ENCODE peak calls at places on chromosomes 1 and 21, in seven cellular contexts. P is stimulated activated CD4-positive, alpha-beta T cell treated with anti-CD3 and anti-CD28 coated beads, Interleukin-2, amount 100 ng/mL, for 24 hours; F is type B pancreatic cell; Z is fibroblast of villous mesenchyme; B is posterior cingulate gyrus; G is activated CD8-positive, alpha-beta memory T cell treated with anti-CD3 and anti-CD28 coated beads, Interleukin-2, amount 50 U/mL, for 48 hours; Y is NCI-H1105 treated with DMSO at 0.1 percent for 48 hours. I is an unnamed sample.

GRCh38 chr1:147622731-147623130 is 47.6 kb downstream of the ACP6 start:
- DNase-seq in P (no peak), F (no peak), Z (peak), B (no peak), G (no peak), Y (no peak), I (peak)

GRCh38 chr1:241857131-241857530 is 9.1 kb downstream of the EXO1 start:
- DNase-seq in P (no peak), F (no peak), Z (no peak), B (no peak), G (no peak), Y (no peak), I (peak)

GRCh38 chr1:22380024-22380785 is 71.4 kb upstream of the ZBTB40 start:
- DNase-seq in P (no peak), F (no peak), Z (no peak), B (no peak), G (no peak), Y (no peak), I (no peak)

GRCh38 chr1:65734976-65735375 is 57.7 kb upstream of the PDE4B start:
- DNase-seq in P (no peak), F (no peak), Z (no peak), B (no peak), G (no peak), Y (no peak), I (no peak)

GRCh38 chr21:42518216-42518615 is 4.6 kb downstream of the SLC37A1 start:
- DNase-seq in P (no peak), F (no peak), Z (peak), B (no peak), G (no peak), Y (no peak), I (peak)

GRCh38 chr1:44531785-44532566 is 126.9 kb downstream of the RNF220 start:
- DNase-seq in P (no peak), F (no peak), Z (peak), B (no peak), G (no peak), Y (no peak), I (peak)

GRCh38 chr1:107877092-107877491 is 87.9 kb downstream of the VAV3 start:
- DNase-seq in P (no peak), F (no peak), Z (peak), B (no peak), G (no peak), Y (peak), I (peak)

GRCh38 chr1:118396824-118397530 is 211.9 kb upstream of the SPAG17 start:
- DNase-seq in P (no peak), F (no peak), Z (no peak), B (no peak), G (no peak), Y (no peak), I (no peak)

GRCh38 chr1:211543003-211543402 is 36.0 kb downstream of the SLC30A1 start:
- DNase-seq in P (no peak), F (no peak), Z (no peak), B (no peak), G (no peak), Y (no peak), I (no peak)

GRCh38 chr21:43193088-43193650 is 24.4 kb downstream of the CRYAA start:
- DNase-seq in P (peak), F (peak), Z (no peak), B (no peak), G (peak), Y (no peak), I (no peak)

GRCh38 chr1:51906306-51907078 is 28.0 kb upstream of the NRDC start:
- DNase-seq in P (no peak), F (no peak), Z (peak), B (no peak), G (no peak), Y (no peak), I (peak)

GRCh38 chr1:8560611-8561544 is 243.0 kb downstream of the SLC45A1 start:
- DNase-seq in P (no peak), F (no peak), Z (peak), B (peak), G (no peak), Y (peak), I (peak)

GRCh38 chr1:69569983-69570755 is 2.4 kb downstream of the LRRC7 start:
- DNase-seq in P (no peak), F (no peak), Z (no peak), B (peak), G (no peak), Y (no peak), I (peak)

GRCh38 chr1:65791396-65791795 is 1.3 kb upstream of the PDE4B start:
- DNase-seq in P (no peak), F (no peak), Z (peak), B (no peak), G (no peak), Y (no peak), I (peak)

GRCh38 chr1:110674337-110675059 is at the start of gene KCNA3:
- DNase-seq in P (peak), F (peak), Z (no peak), B (peak), G (peak), Y (peak), I (no peak)

GRCh38 chr1:119982006-119982405 is 85.7 kb upstream of the ADAM30 start:
- DNase-seq in P (no peak), F (no peak), Z (peak), B (no peak), G (no peak), Y (no peak), I (peak)

GRCh38 chr1:42146127-42146915 is 6.9 kb upstream of the GUCA2B start:
- DNase-seq in P (peak), F (peak), Z (no peak), B (no peak), G (no peak), Y (no peak), I (no peak)

GRCh38 chr1:8523641-8524206 is 205.8 kb downstream of the SLC45A1 start:
- DNase-seq in P (peak), F (no peak), Z (no peak), B (no peak), G (no peak), Y (no peak), I (no peak)

GRCh38 chr1:33471416-33471815 is 1.0 kb upstream of the ZSCAN20 start:
- DNase-seq in P (no peak), F (no peak), Z (no peak), B (no peak), G (no peak), Y (no peak), I (no peak)

GRCh38 chr1:226649780-226650179 is 89.3 kb downstream of the ITPKB start:
- DNase-seq in P (no peak), F (no peak), Z (peak), B (no peak), G (no peak), Y (no peak), I (peak)

GRCh38 chr1:44894591-44894990 is 51.5 kb upstream of the PTCH2 start:
- DNase-seq in P (no peak), F (no peak), Z (peak), B (no peak), G (no peak), Y (no peak), I (peak)

GRCh38 chr1:111733183-111733995 is 5.8 kb downstream of the INKA2 start:
- DNase-seq in P (no peak), F (no peak), Z (peak), B (no peak), G (peak), Y (no peak), I (peak)

GRCh38 chr1:37477946-37478345 is 3.6 kb downstream of the ZC3H12A start:
- DNase-seq in P (peak), F (no peak), Z (no peak), B (no peak), G (peak), Y (no peak), I (no peak)

GRCh38 chr1:93990010-93990409 is 80.8 kb upstream of the GCLM start:
- DNase-seq in P (no peak), F (no peak), Z (no peak), B (no peak), G (no peak), Y (no peak), I (no peak)

GRCh38 chr21:46057111-46057709 is 40.7 kb upstream of the COL6A2 start:
- DNase-seq in P (peak), F (peak), Z (no peak), B (no peak), G (peak), Y (no peak), I (no peak)

GRCh38 chr1:115771847-115772457 is 3.4 kb upstream of the CASQ2 start:
- DNase-seq in P (no peak), F (no peak), Z (peak), B (peak), G (no peak), Y (peak), I (peak)

GRCh38 chr1:110318046-110318445 is 21.1 kb upstream of the RBM15 start:
- DNase-seq in P (no peak), F (no peak), Z (no peak), B (no peak), G (no peak), Y (no peak), I (no peak)

GRCh38 chr1:212528501-212528900 is 80.1 kb upstream of the ATF3 start:
- DNase-seq in P (no peak), F (no peak), Z (no peak), B (no peak), G (no peak), Y (no peak), I (no peak)

GRCh38 chr1:2342384-2343022 is 48.9 kb downstream of the MORN1 start:
- DNase-seq in P (no peak), F (no peak), Z (no peak), B (no peak), G (no peak), Y (no peak), I (no peak)

GRCh38 chr1:111725192-111725591 is 14.0 kb downstream of the INKA2 start:
- DNase-seq in P (no peak), F (no peak), Z (no peak), B (no peak), G (no peak), Y (no peak), I (no peak)

GRCh38 chr1:16175610-16176553 is 20.0 kb upstream of the EPHA2 start:
- DNase-seq in P (no peak), F (no peak), Z (peak), B (peak), G (no peak), Y (peak), I (peak)

GRCh38 chr1:234976880-234977680 is 151.6 kb downstream of the TOMM20 start:
- DNase-seq in P (no peak), F (no peak), Z (no peak), B (no peak), G (no peak), Y (no peak), I (no peak)

GRCh38 chr1:68141079-68141800 is 90.8 kb upstream of the DIRAS3 start:
- DNase-seq in P (no peak), F (no peak), Z (peak), B (no peak), G (no peak), Y (no peak), I (peak)